ENCODE peak calls at places on chromosome 6, in four cellular contexts. One of them, this sample, is unnamed.

GRCh38 chr6:92124126-92124525 is 1295.2 kb downstream of the EPHA7 start:
- DNase-seq in AG04450: no peak
- DNase-seq in T-helper 1 cell: no peak
- DNase-seq in ACHN: no peak
- DNase-seq in this sample: no peak

GRCh38 chr6:144190593-144190992 is 40.3 kb downstream of the STX11 start:
- DNase-seq in AG04450: peak; percentile 39
- DNase-seq in ACHN: peak; percentile 9
- DNase-seq in T-helper 1 cell: no peak
- DNase-seq in this sample: no peak

GRCh38 chr6:169691260-169691659 is 10.6 kb downstream of the WDR27 start:
- DNase-seq in T-helper 1 cell: no peak
- DNase-seq in AG04450: no peak
- DNase-seq in ACHN: no peak
- DNase-seq in this sample: no peak

GRCh38 chr6:159943101-159943632 is 25.7 kb upstream of the IGF2R start:
- DNase-seq in ACHN: no peak
- DNase-seq in T-helper 1 cell: no peak
- DNase-seq in AG04450: no peak
- DNase-seq in this sample: no peak

GRCh38 chr6:154399097-154399496 is 42.5 kb upstream of the IPCEF1 start:
- DNase-seq in T-helper 1 cell: no peak
- DNase-seq in AG04450: no peak
- DNase-seq in ACHN: no peak
- DNase-seq in this sample: no peak

GRCh38 chr6:111872521-111873177 is 603 bp downstream of the FYN start:
- DNase-seq in T-helper 1 cell: peak; percentile 56
- DNase-seq in ACHN: no peak
- DNase-seq in AG04450: no peak
- DNase-seq in this sample: no peak

GRCh38 chr6:45714795-45715507 is 300.7 kb downstream of the CLIC5 start:
- DNase-seq in T-helper 1 cell: no peak
- DNase-seq in ACHN: peak; percentile 84
- DNase-seq in AG04450: peak; percentile 69
- DNase-seq in this sample: peak; percentile 54

GRCh38 chr6:144179237-144179636 is 28.9 kb downstream of the STX11 start:
- DNase-seq in AG04450: no peak
- DNase-seq in T-helper 1 cell: no peak
- DNase-seq in ACHN: no peak
- DNase-seq in this sample: no peak

GRCh38 chr6:109304284-109305015 is 77.8 kb downstream of the CD164 start:
- DNase-seq in ACHN: no peak
- DNase-seq in T-helper 1 cell: no peak
- DNase-seq in AG04450: no peak
- DNase-seq in this sample: no peak

GRCh38 chr6:34028691-34029360 is 117.1 kb downstream of the GRM4 start:
- DNase-seq in AG04450: no peak
- DNase-seq in T-helper 1 cell: no peak
- DNase-seq in ACHN: no peak
- DNase-seq in this sample: no peak

GRCh38 chr6:168045706-168046620 is 33.0 kb downstream of the FRMD1 start:
- DNase-seq in AG04450: no peak
- DNase-seq in T-helper 1 cell: no peak
- DNase-seq in ACHN: no peak
- DNase-seq in this sample: no peak

GRCh38 chr6:31940256-31940664 is 5.6 kb upstream of the CFB start:
- DNase-seq in T-helper 1 cell: no peak
- DNase-seq in AG04450: no peak
- DNase-seq in ACHN: no peak
- DNase-seq in this sample: no peak

GRCh38 chr6:13071946-13072345 is 256.4 kb downstream of the TBC1D7 start:
- DNase-seq in AG04450: no peak
- DNase-seq in T-helper 1 cell: no peak
- DNase-seq in ACHN: no peak
- DNase-seq in this sample: no peak

GRCh38 chr6:74333406-74333805 is 637.4 kb downstream of the CD109 start:
- DNase-seq in ACHN: no peak
- DNase-seq in AG04450: no peak
- DNase-seq in T-helper 1 cell: no peak
- DNase-seq in this sample: no peak